ENCODE peak calls at places on chromosome 2, in five cellular contexts. G is EH; R is Caki2; X is endodermal cell; Z is stimulated activated CD4-positive, alpha-beta T cell treated with anti-CD3 and anti-CD28 coated beads, Interleukin-4, amount 100 ng/mL, for 24 hours. H is an unnamed sample.

GRCh38 chr2:54158311-54158710 is 42.9 kb downstream of the ACYP2 start:
- DNase-seq in G (no peak), R (no peak), X (no peak), Z (no peak), H (no peak)

GRCh38 chr2:184394642-184395041 is 203.7 kb upstream of the ZNF804A start:
- DNase-seq in G (no peak), R (no peak), X (no peak), Z (no peak), H (no peak)

GRCh38 chr2:232204457-232204931 is 174.1 kb upstream of the ALPP start:
- DNase-seq in G (peak; percentile 15), R (peak; percentile 68), X (no peak), Z (no peak), H (no peak)

GRCh38 chr2:159050426-159050825 is 82.0 kb downstream of the TANC1 start:
- DNase-seq in G (no peak), R (no peak), X (peak; percentile 56), Z (no peak), H (no peak)

GRCh38 chr2:138381373-138381772 is 120.2 kb upstream of the SPOPL start:
- DNase-seq in G (no peak), R (no peak), X (no peak), Z (no peak), H (no peak)

GRCh38 chr2:60560734-60561649 is 7.5 kb upstream of the BCL11A start:
- DNase-seq in G (peak; percentile 53), R (peak; percentile 41), X (no peak), Z (no peak), H (no peak)

GRCh38 chr2:193518061-193518817 is 1323.5 kb upstream of the TMEFF2 start:
- DNase-seq in G (no peak), R (peak; percentile 75), X (no peak), Z (no peak), H (no peak)

GRCh38 chr2:56148825-56149224 is 35.0 kb upstream of the CCDC85A start:
- DNase-seq in G (no peak), R (no peak), X (no peak), Z (no peak), H (no peak)

GRCh38 chr2:96522304-96523203 is 14.0 kb upstream of the ARID5A start:
- DNase-seq in G (no peak), R (no peak), X (no peak), Z (no peak), H (no peak)

GRCh38 chr2:27264253-27264752 is 1.5 kb upstream of the SLC30A3 start:
- DNase-seq in G (no peak), R (no peak), X (peak; percentile 87), Z (no peak), H (no peak)

GRCh38 chr2:187312734-187313282 is 135.2 kb downstream of the CALCRL start:
- DNase-seq in G (no peak), R (no peak), X (no peak), Z (no peak), H (no peak)

GRCh38 chr2:227325824-227326195 is 759 bp downstream of the MFF start:
- DNase-seq in G (peak; percentile 68), R (no peak), X (no peak), Z (no peak), H (no peak)

GRCh38 chr2:44553456-44553855 is 191.7 kb downstream of the CAMKMT start:
- DNase-seq in G (peak; percentile 90), R (no peak), X (no peak), Z (no peak), H (peak; percentile 69)

GRCh38 chr2:25720575-25720974 is 47.2 kb upstream of the DTNB start:
- DNase-seq in G (peak; percentile 7), R (no peak), X (no peak), Z (no peak), H (no peak)

GRCh38 chr2:70514612-70515055 is 39.0 kb downstream of the TGFA start:
- DNase-seq in G (no peak), R (no peak), X (peak; percentile 41), Z (no peak), H (no peak)

GRCh38 chr2:139605668-139606067 is 825.5 kb upstream of the NXPH2 start:
- DNase-seq in G (no peak), R (no peak), X (no peak), Z (no peak), H (no peak)

GRCh38 chr2:237256845-237257244 is 157.1 kb downstream of the COL6A3 start:
- DNase-seq in G (peak; percentile 85), R (peak; percentile 10), X (no peak), Z (no peak), H (no peak)

GRCh38 chr2:1649103-1649870 is 95.0 kb downstream of the PXDN start:
- DNase-seq in G (no peak), R (no peak), X (peak; percentile 38), Z (no peak), H (no peak)

GRCh38 chr2:54099834-54100595 is 15.4 kb upstream of the ACYP2 start:
- DNase-seq in G (no peak), R (no peak), X (no peak), Z (no peak), H (no peak)

GRCh38 chr2:191178806-191179514 is 28.2 kb upstream of the STAT4 start:
- DNase-seq in G (peak; percentile 93), R (peak; percentile 93), X (no peak), Z (no peak), H (no peak)

GRCh38 chr2:175630319-175631246 is 371.5 kb downstream of the LNPK start:
- DNase-seq in G (no peak), R (no peak), X (no peak), Z (no peak), H (no peak)

GRCh38 chr2:234991793-234992192 is 40.0 kb downstream of the SH3BP4 start:
- DNase-seq in G (no peak), R (no peak), X (no peak), Z (no peak), H (no peak)

GRCh38 chr2:70536517-70537060 is 17.0 kb downstream of the TGFA start:
- DNase-seq in G (no peak), R (no peak), X (no peak), Z (no peak), H (no peak)

GRCh38 chr2:142870516-142870915 is 6.9 kb upstream of the KYNU start:
- DNase-seq in G (no peak), R (peak; percentile 65), X (no peak), Z (no peak), H (no peak)